ENCODE peak calls at places on chromosome 3, in eight cellular contexts. I, O, Z, W, C, Y, E and B are unnamed samples.
A peak's percentile ranks its signal among the peaks of the same experiment; 100 is the strongest.

GRCh38 chr3:180912304-180913226 is at the start of gene FXR1:
- DNase-seq in Z (peak; percentile 97), E (peak; percentile 73), C (peak; percentile 82), Y (peak; percentile 85), I (peak; percentile 88), W (peak; percentile 85), O (peak; percentile 89), B (peak; percentile 96)

GRCh38 chr3:129276385-129276784 is 2.3 kb upstream of the HMCES start:
- DNase-seq in Y (no peak), E (no peak), I (no peak), Z (no peak), O (no peak), W (no peak), C (no peak), B (no peak)

GRCh38 chr3:154430014-154430413 is at the start of gene GPR149:
- DNase-seq in O (no peak), I (peak; percentile 18), E (peak; percentile 58), Y (no peak), C (no peak), W (no peak), Z (peak; percentile 64), B (no peak)

GRCh38 chr3:43994594-43995077 is 247.1 kb upstream of the TOPAZ1 start:
- DNase-seq in Y (no peak), W (peak; percentile 33), Z (no peak), C (no peak), E (no peak), I (no peak), O (no peak), B (peak; percentile 9)

GRCh38 chr3:10672422-10672821 is 143.6 kb upstream of the SLC6A11 start:
- DNase-seq in I (no peak), Z (no peak), Y (no peak), O (no peak), E (no peak), W (no peak), C (no peak), B (no peak)

GRCh38 chr3:177336841-177337430 is 139.7 kb upstream of the TBL1XR1 start:
- DNase-seq in W (no peak), I (no peak), Z (no peak), O (no peak), Y (no peak), C (peak; percentile 34), E (no peak), B (no peak)

GRCh38 chr3:16176391-16177030 is 2.0 kb downstream of the GALNT15 start:
- DNase-seq in O (no peak), Y (no peak), E (no peak), Z (no peak), C (no peak), I (no peak), W (no peak), B (no peak)

GRCh38 chr3:177673105-177673804 is 476.0 kb upstream of the TBL1XR1 start:
- DNase-seq in O (peak; percentile 30), E (no peak), I (no peak), Z (no peak), C (peak; percentile 88), W (peak; percentile 40), Y (no peak), B (no peak)

GRCh38 chr3:9695322-9695721 is 8.3 kb upstream of the CPNE9 start:
- DNase-seq in I (no peak), Z (no peak), W (no peak), E (no peak), O (no peak), Y (no peak), C (no peak), B (no peak)

GRCh38 chr3:55468251-55468650 is 18.9 kb downstream of the WNT5A start:
- DNase-seq in Z (no peak), Y (no peak), I (no peak), O (peak; percentile 34), E (no peak), C (peak; percentile 76), W (no peak), B (no peak)

GRCh38 chr3:58654466-58654865 is 12.1 kb downstream of the FAM3D start:
- DNase-seq in Y (no peak), C (no peak), W (no peak), I (no peak), Z (no peak), E (no peak), O (no peak), B (no peak)

GRCh38 chr3:13200951-13201350 is 127.7 kb upstream of the IQSEC1 start:
- DNase-seq in Z (no peak), W (no peak), O (no peak), I (peak; percentile 50), Y (no peak), E (no peak), C (no peak), B (no peak)

GRCh38 chr3:196042673-196043072 is 39.2 kb downstream of the TFRC start:
- DNase-seq in W (no peak), E (no peak), Z (no peak), O (no peak), I (no peak), C (no peak), Y (no peak), B (no peak)

GRCh38 chr3:49296781-49297420 is 19.9 kb upstream of the C3orf62 start:
- DNase-seq in I (no peak), O (no peak), W (no peak), E (no peak), C (peak; percentile 8), Z (no peak), Y (no peak), B (no peak)

GRCh38 chr3:37499061-37499785 is 324.8 kb upstream of the LRRFIP2 start:
- DNase-seq in Y (no peak), Z (no peak), C (no peak), W (no peak), O (no peak), I (no peak), E (no peak), B (no peak)

GRCh38 chr3:158105124-158105709 is 1.0 kb downstream of the SHOX2 start:
- DNase-seq in O (peak; percentile 43), E (peak; percentile 33), Y (no peak), W (no peak), C (no peak), Z (peak; percentile 23), I (no peak), B (peak; percentile 31)

GRCh38 chr3:49421890-49422378 is 339 bp downstream of the AMT start:
- DNase-seq in Z (no peak), Y (no peak), C (no peak), O (no peak), W (no peak), E (no peak), I (no peak), B (no peak)

GRCh38 chr3:129593230-129593594 is 13.3 kb downstream of the PLXND1 start:
- DNase-seq in C (no peak), Z (no peak), O (no peak), I (no peak), W (peak; percentile 47), E (no peak), Y (no peak), B (no peak)

GRCh38 chr3:196141052-196141865 is 59.4 kb upstream of the TFRC start:
- DNase-seq in Z (no peak), O (no peak), E (no peak), C (no peak), Y (no peak), W (no peak), I (no peak), B (no peak)

GRCh38 chr3:56869157-56869889 is 67.6 kb upstream of the ARHGEF3 start:
- DNase-seq in Y (no peak), O (peak; percentile 41), I (peak; percentile 74), C (peak; percentile 57), W (no peak), Z (no peak), E (no peak), B (peak; percentile 52)

GRCh38 chr3:65006300-65006739 is 318.5 kb upstream of the ADAMTS9 start:
- DNase-seq in Z (no peak), C (peak; percentile 63), I (no peak), E (no peak), O (peak; percentile 72), W (no peak), Y (no peak), B (peak; percentile 20)

GRCh38 chr3:127114337-127115070 is 78.4 kb upstream of the PRR23E start:
- DNase-seq in W (no peak), Z (no peak), C (no peak), E (no peak), I (peak; percentile 79), O (no peak), Y (no peak), B (no peak)

GRCh38 chr3:38805765-38806386 is 10.1 kb downstream of the SCN10A start:
- DNase-seq in E (peak; percentile 72), Z (no peak), C (peak; percentile 76), Y (no peak), O (peak; percentile 75), I (peak; percentile 45), W (no peak), B (peak; percentile 64)

GRCh38 chr3:49166752-49167556 is 823 bp upstream of the CCDC71 start:
- DNase-seq in Y (no peak), W (no peak), E (no peak), Z (no peak), C (no peak), I (no peak), O (no peak), B (no peak)

GRCh38 chr3:63344676-63345075 is 66.6 kb downstream of the SYNPR start:
- DNase-seq in C (no peak), Y (no peak), E (no peak), I (no peak), Z (no peak), O (no peak), W (peak; percentile 40), B (no peak)

GRCh38 chr3:45848392-45848791 is 6.5 kb upstream of the LZTFL1 start:
- DNase-seq in I (no peak), E (no peak), Z (no peak), O (no peak), W (no peak), Y (no peak), C (no peak), B (no peak)

GRCh38 chr3:141849056-141849814 is 27.2 kb upstream of the ATP1B3 start:
- DNase-seq in E (no peak), Z (no peak), I (no peak), C (no peak), W (no peak), Y (no peak), O (no peak), B (no peak)

GRCh38 chr3:185900228-185900627 is 37.6 kb downstream of the TRA2B start:
- DNase-seq in W (no peak), I (no peak), O (peak; percentile 99), Z (no peak), Y (no peak), E (no peak), C (peak; percentile 93), B (peak; percentile 81)

GRCh38 chr3:71662553-71662952 is 62.6 kb downstream of the EIF4E3 start:
- DNase-seq in E (no peak), Y (no peak), Z (no peak), W (no peak), O (no peak), C (no peak), I (no peak), B (no peak)

GRCh38 chr3:72549819-72550581 is 298.2 kb downstream of the SHQ1 start:
- DNase-seq in O (no peak), I (no peak), Z (no peak), C (no peak), Y (no peak), W (no peak), E (no peak), B (no peak)

GRCh38 chr3:134804508-134805480 is 9.7 kb downstream of the EPHB1 start:
- DNase-seq in C (no peak), E (no peak), Z (no peak), I (no peak), Y (no peak), O (no peak), W (no peak), B (no peak)

GRCh38 chr3:23217872-23218554 is 14.9 kb downstream of the UBE2E2 start:
- DNase-seq in W (no peak), I (no peak), O (no peak), Z (no peak), Y (no peak), E (no peak), C (peak; percentile 42), B (no peak)

GRCh38 chr3:133570139-133570936 is 3.1 kb upstream of the CDV3 start:
- DNase-seq in C (peak; percentile 89), W (no peak), E (no peak), I (no peak), Y (no peak), Z (no peak), O (peak; percentile 87), B (peak; percentile 42)

GRCh38 chr3:58104712-58105111 is 96.5 kb downstream of the FLNB start:
- DNase-seq in W (no peak), Z (no peak), C (no peak), Y (no peak), E (no peak), O (no peak), I (no peak), B (no peak)